ENCODE peak calls at places on chromosomes 12 and 14, in six cellular contexts. M is stimulated activated CD4-positive, alpha-beta T cell treated with anti-CD3 and anti-CD28 coated beads, Interleukin-12 subunit alpha, Interleukin-12 subunit beta, amount 100 ng/mL, for 4 hours; B is MCF 10A; L is EL; E is LHCN-M2; C is COLO829. Y is an unnamed sample.

GRCh38 chr14:71235865-71236264 is 328.6 kb downstream of the PCNX1 start:
- DNase-seq in L (no peak), M (no peak), C (no peak), B (no peak), E (no peak), Y (no peak)

GRCh38 chr14:50025776-50026175 is 90.6 kb downstream of the VCPKMT start:
- DNase-seq in M (no peak), B (peak; percentile 57), C (no peak), L (no peak), E (peak; percentile 46), Y (peak; percentile 27)

GRCh38 chr14:100616854-100617714 is 29.9 kb upstream of the BEGAIN start:
- DNase-seq in L (no peak), M (no peak), C (no peak), B (no peak), E (no peak), Y (no peak)

GRCh38 chr14:20460458-20461229 is 590 bp downstream of the PIP4P1 start:
- DNase-seq in L (no peak), B (peak; percentile 17), C (no peak), M (peak; percentile 48), E (no peak), Y (no peak)

GRCh38 chr14:39368261-39368959 is 63.8 kb downstream of the FBXO33 start:
- DNase-seq in M (peak; percentile 5), B (peak; percentile 78), E (peak; percentile 74), L (peak; percentile 68), C (peak; percentile 57), Y (peak; percentile 45)

GRCh38 chr12:72274926-72275325 is 2.8 kb downstream of the TRHDE start:
- DNase-seq in E (no peak), B (peak; percentile 55), C (no peak), L (peak; percentile 52), M (no peak), Y (no peak)

GRCh38 chr14:23076785-23077408 is 18.0 kb downstream of the ACIN1 start:
- DNase-seq in C (no peak), E (peak; percentile 43), M (no peak), L (peak; percentile 48), B (peak; percentile 48), Y (no peak)

GRCh38 chr14:71815110-71815509 is 117.1 kb upstream of the RGS6 start:
- DNase-seq in C (no peak), E (no peak), L (no peak), M (no peak), B (no peak), Y (no peak)

GRCh38 chr12:26126340-26127284 is 1.8 kb upstream of the BHLHE41 start:
- DNase-seq in B (peak; percentile 77), C (peak; percentile 62), L (peak; percentile 86), M (peak; percentile 28), E (peak; percentile 75), Y (peak; percentile 48)

GRCh38 chr12:133129368-133130037 is 571 bp downstream of the ZNF891 start:
- DNase-seq in C (no peak), E (peak; percentile 26), L (no peak), B (no peak), M (no peak), Y (no peak)

GRCh38 chr12:851913-852312 is 97.6 kb downstream of the RAD52 start:
- DNase-seq in E (peak; percentile 73), C (no peak), L (peak; percentile 76), M (no peak), B (peak; percentile 76), Y (no peak)

GRCh38 chr12:102406033-102406584 is 74.3 kb downstream of the IGF1 start:
- DNase-seq in M (no peak), E (no peak), C (no peak), B (peak; percentile 89), L (no peak), Y (peak; percentile 94)

GRCh38 chr14:20934148-20934762 is 21.0 kb upstream of the RNASE2 start:
- DNase-seq in E (peak; percentile 10), M (peak; percentile 25), B (peak; percentile 22), C (no peak), L (peak; percentile 19), Y (no peak)

GRCh38 chr14:103563089-103563620 is 395 bp downstream of the COA8 start:
- DNase-seq in M (no peak), B (peak; percentile 72), E (no peak), C (no peak), L (no peak), Y (peak; percentile 45)

GRCh38 chr12:26239508-26240328 is 44.3 kb downstream of the SSPN start:
- DNase-seq in E (peak; percentile 94), L (peak; percentile 89), C (peak; percentile 69), B (peak; percentile 98), M (no peak), Y (no peak)

GRCh38 chr12:131349397-131350127 is 361.3 kb upstream of the SFSWAP start:
- DNase-seq in C (no peak), M (no peak), E (no peak), L (no peak), B (no peak), Y (no peak)

GRCh38 chr12:89069431-89069830 is 282.9 kb downstream of the DUSP6 start:
- DNase-seq in E (no peak), B (no peak), M (no peak), L (no peak), C (no peak), Y (no peak)

GRCh38 chr14:91996951-91997371 is 42.9 kb downstream of the TRIP11 start:
- DNase-seq in E (peak; percentile 67), M (no peak), B (peak; percentile 65), C (peak; percentile 42), L (peak; percentile 76), Y (no peak)

GRCh38 chr12:50066402-50066801 is 9.0 kb downstream of the ASIC1 start:
- DNase-seq in C (no peak), E (peak; percentile 72), B (no peak), M (no peak), L (peak; percentile 86), Y (no peak)

GRCh38 chr12:5584776-5585560 is 153.1 kb downstream of the NTF3 start:
- DNase-seq in M (no peak), E (no peak), B (no peak), C (no peak), L (no peak), Y (no peak)

GRCh38 chr12:40170593-40170992 is 54.2 kb upstream of the LRRK2 start:
- DNase-seq in E (no peak), L (no peak), C (no peak), M (no peak), B (no peak), Y (peak; percentile 14)

GRCh38 chr14:105458010-105458409 is 16.6 kb upstream of the CRIP2 start:
- DNase-seq in L (no peak), C (no peak), B (no peak), E (no peak), M (no peak), Y (no peak)

GRCh38 chr14:53881921-53882320 is 74.7 kb downstream of the BMP4 start:
- DNase-seq in L (no peak), B (no peak), C (no peak), E (no peak), M (no peak), Y (no peak)

GRCh38 chr14:73759183-73759713 is 45.1 kb upstream of the PNMA1 start:
- DNase-seq in B (peak; percentile 38), M (no peak), E (peak; percentile 60), C (peak; percentile 40), L (peak; percentile 59), Y (no peak)

GRCh38 chr12:3281588-3282150 is 204.5 kb downstream of the TSPAN9 start:
- DNase-seq in L (no peak), E (no peak), M (no peak), C (no peak), B (no peak), Y (no peak)

GRCh38 chr14:30994681-30995620 is 30.5 kb upstream of the AP4S1 start:
- DNase-seq in M (no peak), E (peak; percentile 53), L (peak; percentile 25), B (peak; percentile 16), C (no peak), Y (no peak)

GRCh38 chr12:54066408-54066807 is 12.8 kb downstream of the HOXC4 start:
- DNase-seq in E (no peak), B (no peak), C (no peak), L (no peak), M (no peak), Y (no peak)

GRCh38 chr12:48115957-48116356 is 3.2 kb upstream of the PFKM start:
- DNase-seq in M (no peak), C (no peak), L (no peak), B (no peak), E (no peak), Y (no peak)

GRCh38 chr14:35295845-35296161 is 3.6 kb downstream of the PSMA6 start:
- DNase-seq in C (no peak), M (no peak), L (no peak), E (no peak), B (no peak), Y (no peak)

GRCh38 chr12:132319359-132319950 is 9.9 kb downstream of the GALNT9 start:
- DNase-seq in E (no peak), L (no peak), C (no peak), B (no peak), M (no peak), Y (no peak)

GRCh38 chr14:58109761-58110160 is 42.3 kb downstream of the ARMH4 start:
- DNase-seq in M (no peak), C (no peak), L (no peak), B (no peak), E (no peak), Y (no peak)

Y was measured in SHP77 treated with DMSO at 0.1 percent for 48 hours.